ENCODE peak calls at places on chromosomes 4 and X, in nine cellular contexts. X is SK-N-SH, Q is tibial nerve, B is upper lobe of left lung, P is suprapubic skin, E is GM12878, T is sigmoid colon, G is stomach, U is A549. Y is an unnamed sample.
A peak's percentile ranks its signal among the peaks of the same experiment; 100 is the strongest.

GRCh38 chr4:29805871-29806480 is 914.2 kb upstream of the PCDH7 start:
- DNase-seq in X (no peak), Q (no peak), B (no peak), P (no peak), E (no peak), T (no peak), G (no peak), U (no peak), Y (no peak)

GRCh38 chr4:16116493-16116990 is 32.7 kb upstream of the PROM1 start:
- DNase-seq in X (no peak), Q (no peak), B (no peak), P (no peak), E (no peak), T (no peak), G (no peak), U (no peak), Y (no peak)

GRCh38 chrX:21131786-21132185 is 242.4 kb upstream of the CNKSR2 start:
- DNase-seq in X (no peak), Q (no peak), B (no peak), P (no peak), E (no peak), T (no peak), G (no peak), U (no peak), Y (no peak)

GRCh38 chrX:110417128-110417527 is 58.5 kb downstream of the RTL9 start:
- DNase-seq in X (peak; percentile 70), Q (no peak), B (no peak), P (no peak), E (no peak), T (no peak), G (no peak), U (no peak), Y (no peak)

GRCh38 chr4:184386271-184386781 is 88.0 kb downstream of the IRF2 start:
- DNase-seq in X (no peak), Q (no peak), B (no peak), P (no peak), E (no peak), T (no peak), G (peak; percentile 61), U (no peak), Y (no peak)

GRCh38 chr4:112938461-112939058 is 110.9 kb upstream of the ANK2 start:
- DNase-seq in X (peak; percentile 38), Q (no peak), B (no peak), P (no peak), E (no peak), T (no peak), G (no peak), U (peak; percentile 22), Y (no peak)

GRCh38 chr4:152735302-152735917 is 44.1 kb downstream of the TIGD4 start:
- DNase-seq in X (peak; percentile 50), Q (no peak), B (no peak), P (no peak), E (peak; percentile 32), T (no peak), G (no peak), U (peak; percentile 11), Y (no peak)

GRCh38 chr4:111602848-111603247 is 542.4 kb upstream of the FAM241A start:
- DNase-seq in X (no peak), Q (no peak), B (no peak), P (no peak), E (no peak), T (no peak), G (no peak), U (no peak), Y (no peak)

GRCh38 chrX:24081661-24082154 is 27.0 kb downstream of the EIF2S3 start:
- DNase-seq in X (peak; percentile 51), Q (peak; percentile 11), B (peak; percentile 53), P (no peak), E (no peak), T (peak; percentile 77), G (peak; percentile 64), U (no peak), Y (peak; percentile 56)

GRCh38 chrX:154136627-154137161 is 7.3 kb upstream of the OPN1LW start:
- DNase-seq in X (peak; percentile 89), Q (peak; percentile 40), B (peak; percentile 94), P (peak; percentile 77), E (no peak), T (peak; percentile 87), G (peak; percentile 69), U (peak; percentile 62), Y (peak; percentile 81)

GRCh38 chr4:13193662-13194061 is 290.5 kb downstream of the RAB28 start:
- DNase-seq in X (no peak), Q (no peak), B (no peak), P (no peak), E (no peak), T (no peak), G (no peak), U (no peak), Y (no peak)

GRCh38 chrX:44244008-44244407 is 99.5 kb downstream of the EFHC2 start:
- DNase-seq in X (peak; percentile 6), Q (peak; percentile 8), B (no peak), P (no peak), E (no peak), T (no peak), G (no peak), U (no peak), Y (no peak)

GRCh38 chr4:82484987-82485783 is 54.8 kb downstream of the ENOPH1 start:
- DNase-seq in X (no peak), Q (no peak), B (no peak), P (no peak), E (no peak), T (no peak), G (no peak), U (no peak), Y (no peak)

GRCh38 chr4:82984459-82984858 is 26.2 kb downstream of the LIN54 start:
- DNase-seq in X (no peak), Q (no peak), B (no peak), P (no peak), E (no peak), T (no peak), G (no peak), U (peak; percentile 4), Y (no peak)

GRCh38 chr4:150579591-150580234 is 2.2 kb upstream of the MAB21L2 start:
- DNase-seq in X (peak; percentile 57), Q (no peak), B (peak; percentile 82), P (peak; percentile 54), E (no peak), T (peak; percentile 82), G (no peak), U (no peak), Y (no peak)

GRCh38 chrX:41137589-41137988 is 52.3 kb downstream of the USP9X start:
- DNase-seq in X (no peak), Q (no peak), B (no peak), P (no peak), E (no peak), T (no peak), G (no peak), U (no peak), Y (no peak)

GRCh38 chr4:39820186-39820585 is 122.2 kb downstream of the UBE2K start:
- DNase-seq in X (no peak), Q (no peak), B (no peak), P (no peak), E (no peak), T (no peak), G (no peak), U (no peak), Y (no peak)

GRCh38 chr4:39818646-39819045 is 120.7 kb downstream of the UBE2K start:
- DNase-seq in X (no peak), Q (no peak), B (no peak), P (no peak), E (no peak), T (no peak), G (no peak), U (no peak), Y (no peak)

GRCh38 chr4:39812500-39812899 is 114.6 kb downstream of the UBE2K start:
- DNase-seq in X (no peak), Q (no peak), B (no peak), P (no peak), E (no peak), T (no peak), G (no peak), U (no peak), Y (no peak)

GRCh38 chr4:39814403-39815185 is 116.7 kb downstream of the UBE2K start:
- DNase-seq in X (peak; percentile 24), Q (no peak), B (no peak), P (no peak), E (no peak), T (no peak), G (no peak), U (peak; percentile 28), Y (no peak)
- TF ChIP-seq EP300 in X (no peak), Q (no peak), B (no peak), P (no peak), E (no peak), T (no peak), G (no peak), U (no peak), Y (no peak)

GRCh38 chrX:146208821-146209220 is 391.2 kb downstream of the SLITRK2 start:
- DNase-seq in X (no peak), Q (no peak), B (no peak), P (no peak), E (no peak), T (no peak), G (no peak), U (no peak), Y (no peak)
- H3K9me3 ChIP-seq in X (no peaks in the 10 kb centered on the region), Q (no peaks in the 10 kb centered on the region), B (no peaks in the 10 kb centered on the region), P (no peaks in the 10 kb centered on the region), E (no peaks in the 10 kb centered on the region), T (no peaks in the 10 kb centered on the region), G (no peaks in the 10 kb centered on the region), U (no peaks in the 10 kb centered on the region), Y (no peaks in the 10 kb centered on the region)

DNA sequence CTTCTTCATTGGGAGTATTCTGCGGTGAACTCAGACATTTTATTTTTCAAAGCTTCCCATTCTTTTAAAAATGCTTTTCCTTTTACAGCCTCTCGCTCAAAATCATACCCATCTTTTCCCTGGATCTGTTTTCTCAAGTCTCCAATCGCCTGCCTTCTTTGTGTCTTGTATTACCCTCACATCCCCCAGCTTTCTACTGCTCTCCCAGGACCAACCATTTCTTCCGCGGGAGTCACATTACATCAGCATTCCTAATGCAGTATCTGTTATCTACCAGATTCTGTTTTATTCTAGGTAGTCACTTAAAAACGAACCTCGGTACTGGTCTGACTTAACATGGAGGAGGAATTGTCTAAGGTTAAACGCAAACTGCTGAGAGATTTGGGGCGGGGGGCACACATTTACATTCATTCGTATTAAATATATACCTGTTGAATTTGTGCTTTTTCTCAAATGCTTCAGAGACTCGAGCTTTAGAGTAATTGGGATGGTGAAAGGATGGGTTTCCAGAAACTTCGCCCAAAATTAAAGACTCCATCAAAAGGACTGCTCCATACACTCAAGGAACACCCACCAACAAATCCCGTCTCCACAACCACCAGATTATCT is 493 bp upstream of the UCHL1 start:
- DNase-seq in X (peak; percentile 60), Q (no peak), B (no peak), P (no peak), E (no peak), T (no peak), G (no peak), U (peak; percentile 15), Y (no peak)
- TF ChIP-seq CTCF in X (peak; percentile 13), Q (no peak), B (no peak), P (no peak), E (no peak), T (no peak), G (no peak), U (no peak), Y (no peak)

DNA sequence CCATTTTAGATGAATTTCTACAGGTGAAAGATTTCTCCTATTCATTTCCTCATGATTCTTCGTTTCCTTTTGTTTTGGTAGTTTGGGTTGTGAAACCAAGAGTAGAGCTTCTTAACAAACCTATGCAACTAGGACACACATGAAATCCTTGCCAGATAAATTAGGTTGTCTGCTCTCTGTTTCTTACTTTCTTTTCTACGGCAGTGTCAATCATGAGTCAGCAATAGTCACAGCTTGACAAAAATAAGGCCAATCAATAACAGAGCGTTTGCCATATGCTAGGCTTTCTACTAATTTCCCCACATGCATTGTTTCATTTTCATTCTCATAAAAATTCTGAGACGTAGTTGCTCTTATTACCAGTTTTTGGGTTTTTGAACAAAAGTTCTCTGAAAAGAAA is 20.3 kb downstream of the CLRN2 start:
- DNase-seq in X (no peak), Q (no peak), B (no peak), P (no peak), E (no peak), T (no peak), G (no peak), U (no peak), Y (no peak)
- TF ChIP-seq EP300 in X (no peak), Q (no peak), B (no peak), P (no peak), E (no peak), T (no peak), G (no peak), U (no peak), Y (no peak)